ENCODE peak calls at places on chromosomes 7 and 10, in six cellular contexts. I is hepatocyte, Z is suprapubic skin, Q is ascending aorta, M is PC-9, G is heart right ventricle. L is an unnamed sample.

GRCh38 chr7:47326808-47327207 is 255.1 kb downstream of the TNS3 start:
- DNase-seq in I (peak; percentile 71), Z (no peak), Q (no peak), M (no peak), G (peak; percentile 54), L (peak; percentile 81)

GRCh38 chr7:38563736-38564135 is 67.4 kb downstream of the AMPH start:
- DNase-seq in I (no peak), Z (no peak), Q (no peak), M (no peak), G (no peak), L (no peak)

GRCh38 chr10:74585231-74586087 is 240.9 kb upstream of the KAT6B start:
- DNase-seq in I (no peak), Z (no peak), Q (peak; percentile 60), M (no peak), G (no peak), L (peak; percentile 12)

GRCh38 chr7:102991540-102992214 is 78.9 kb downstream of the LRRC17 start:
- DNase-seq in I (peak; percentile 60), Z (no peak), Q (peak; percentile 84), M (peak; percentile 89), G (no peak), L (peak; percentile 86)

GRCh38 chr10:130220251-130221185 is 84.3 kb downstream of the GLRX3 start:
- DNase-seq in I (no peak), Z (peak; percentile 57), Q (peak; percentile 54), M (no peak), G (no peak), L (no peak)

GRCh38 chr7:113200281-113200680 is 81.9 kb upstream of the SMIM30 start:
- DNase-seq in I (no peak), Z (no peak), Q (no peak), M (no peak), G (no peak), L (no peak)

GRCh38 chr7:2606539-2606936 is 25.2 kb upstream of the TTYH3 start:
- DNase-seq in I (no peak), Z (no peak), Q (no peak), M (no peak), G (peak; percentile 53), L (no peak)

GRCh38 chr10:113226404-113226803 is 276.4 kb downstream of the TCF7L2 start:
- DNase-seq in I (no peak), Z (no peak), Q (peak; percentile 37), M (no peak), G (no peak), L (no peak)

GRCh38 chr10:128463991-128464755 is 337.9 kb upstream of the MKI67 start:
- DNase-seq in I (peak; percentile 77), Z (peak; percentile 88), Q (peak; percentile 80), M (no peak), G (no peak), L (peak; percentile 47)

GRCh38 chr7:956031-956430 is 1.6 kb upstream of the ADAP1 start:
- DNase-seq in I (no peak), Z (no peak), Q (peak; percentile 50), M (no peak), G (no peak), L (no peak)

GRCh38 chr10:29007748-29008610 is 280.9 kb upstream of the LYZL1 start:
- DNase-seq in I (peak; percentile 58), Z (no peak), Q (no peak), M (no peak), G (no peak), L (no peak)

GRCh38 chr7:41999736-42000283 is 237.2 kb downstream of the GLI3 start:
- DNase-seq in I (no peak), Z (no peak), Q (no peak), M (no peak), G (no peak), L (no peak)

GRCh38 chr7:137084607-137085380 is 216.3 kb downstream of the CHRM2 start:
- DNase-seq in I (no peak), Z (no peak), Q (no peak), M (no peak), G (no peak), L (peak; percentile 15)

GRCh38 chr10:30782543-30783461 is 153.2 kb upstream of the LYZL2 start:
- DNase-seq in I (no peak), Z (no peak), Q (no peak), M (no peak), G (no peak), L (peak; percentile 76)

GRCh38 chr7:132656846-132657776 is 80.8 kb upstream of the PLXNA4 start:
- DNase-seq in I (no peak), Z (no peak), Q (no peak), M (no peak), G (no peak), L (no peak)

GRCh38 chr10:116470071-116470470 is 42.4 kb downstream of the PNLIPRP3 start:
- DNase-seq in I (peak; percentile 14), Z (no peak), Q (no peak), M (no peak), G (no peak), L (no peak)

GRCh38 chr7:102843850-102844249 is 69.0 kb upstream of the LRRC17 start:
- DNase-seq in I (no peak), Z (no peak), Q (no peak), M (no peak), G (no peak), L (no peak)

GRCh38 chr10:89269822-89270483 is 18.4 kb upstream of the LIPA start:
- DNase-seq in I (peak; percentile 24), Z (no peak), Q (no peak), M (no peak), G (no peak), L (peak; percentile 30)

GRCh38 chr10:120977892-120978291 is 126.7 kb downstream of the WDR11 start:
- DNase-seq in I (peak; percentile 52), Z (no peak), Q (no peak), M (no peak), G (no peak), L (no peak)

GRCh38 chr10:104937528-104937927 is 296.4 kb downstream of the SORCS3 start:
- DNase-seq in I (no peak), Z (no peak), Q (no peak), M (no peak), G (no peak), L (peak; percentile 92)

GRCh38 chr10:126075009-126075408 is 178.6 kb downstream of the FANK1 start:
- DNase-seq in I (no peak), Z (no peak), Q (no peak), M (peak; percentile 80), G (no peak), L (no peak)

GRCh38 chr10:78921906-78922305 is 146.9 kb upstream of the ZMIZ1 start:
- DNase-seq in I (no peak), Z (no peak), Q (no peak), M (no peak), G (no peak), L (no peak)

GRCh38 chr10:58963101-58963534 is 213.3 kb upstream of the PHYHIPL start:
- DNase-seq in I (peak; percentile 28), Z (no peak), Q (no peak), M (no peak), G (no peak), L (no peak)

DNA sequence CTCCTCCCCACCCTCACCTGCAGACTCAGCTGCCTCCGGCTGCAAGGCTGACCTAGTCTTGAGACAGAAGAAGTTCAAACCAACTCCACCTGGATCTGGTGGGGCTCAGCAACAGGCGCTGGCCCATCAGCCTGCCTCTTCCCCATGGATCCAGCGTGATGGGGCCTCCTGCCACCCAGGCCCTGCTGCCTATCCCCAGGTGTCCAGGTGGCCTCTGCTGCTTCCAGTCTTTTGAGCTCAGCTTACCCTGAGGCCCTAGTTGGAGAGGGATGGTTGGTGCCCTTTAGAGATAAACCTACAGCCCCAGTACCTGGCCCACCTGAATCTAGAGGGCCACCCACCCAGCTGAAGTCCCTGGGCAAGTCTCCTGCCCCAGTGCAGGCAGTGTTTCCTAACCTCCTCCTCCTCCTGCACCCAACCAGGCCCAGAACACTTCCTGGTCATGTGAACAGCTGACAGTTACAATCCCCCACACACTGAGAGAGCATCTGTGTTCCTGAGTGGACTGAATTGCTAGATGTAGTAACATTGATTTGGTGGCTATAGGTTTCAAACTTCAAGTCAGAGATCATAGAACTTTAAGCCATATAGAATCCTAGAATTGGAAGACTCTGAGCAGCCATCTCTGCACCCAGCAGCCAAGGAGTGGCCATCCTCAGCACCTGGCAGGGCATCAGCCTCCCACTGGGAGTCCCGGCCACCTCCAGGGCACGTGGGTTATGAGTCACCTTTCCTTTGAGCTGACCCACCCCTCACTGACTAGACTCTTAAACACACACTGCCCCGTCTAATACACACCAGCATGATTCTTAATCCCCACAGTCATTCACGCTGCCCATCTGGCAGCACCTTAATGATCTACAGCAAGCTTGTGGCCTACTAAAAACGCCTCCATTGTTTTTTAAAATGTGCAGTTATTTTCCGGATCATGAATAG is 51.9 kb downstream of the ALOX5 start:
- DNase-seq in I (no peak), Z (no peak), Q (no peak), M (peak; percentile 75), G (no peak), L (no peak)
- TF ChIP-seq CTCF in I (no peak), Z (no peak), Q (no peak), M (no peak), G (no peak), L (no peak)

GRCh38 chr10:15368456-15368855 is 2.6 kb downstream of the FAM171A1 start:
- DNase-seq in I (no peak), Z (no peak), Q (no peak), M (no peak), G (no peak), L (no peak)

GRCh38 chr10:15369642-15370211 is 1.4 kb downstream of the FAM171A1 start:
- DNase-seq in I (peak; percentile 30), Z (no peak), Q (no peak), M (no peak), G (peak; percentile 27), L (no peak)

GRCh38 chr10:15367296-15367830 is 3.7 kb downstream of the FAM171A1 start:
- DNase-seq in I (no peak), Z (no peak), Q (no peak), M (no peak), G (no peak), L (no peak)

GRCh38 chr10:15370741-15371701 is at the start of gene FAM171A1:
- DNase-seq in I (peak; percentile 89), Z (no peak), Q (peak; percentile 66), M (no peak), G (peak; percentile 68), L (peak; percentile 58)

DNA sequence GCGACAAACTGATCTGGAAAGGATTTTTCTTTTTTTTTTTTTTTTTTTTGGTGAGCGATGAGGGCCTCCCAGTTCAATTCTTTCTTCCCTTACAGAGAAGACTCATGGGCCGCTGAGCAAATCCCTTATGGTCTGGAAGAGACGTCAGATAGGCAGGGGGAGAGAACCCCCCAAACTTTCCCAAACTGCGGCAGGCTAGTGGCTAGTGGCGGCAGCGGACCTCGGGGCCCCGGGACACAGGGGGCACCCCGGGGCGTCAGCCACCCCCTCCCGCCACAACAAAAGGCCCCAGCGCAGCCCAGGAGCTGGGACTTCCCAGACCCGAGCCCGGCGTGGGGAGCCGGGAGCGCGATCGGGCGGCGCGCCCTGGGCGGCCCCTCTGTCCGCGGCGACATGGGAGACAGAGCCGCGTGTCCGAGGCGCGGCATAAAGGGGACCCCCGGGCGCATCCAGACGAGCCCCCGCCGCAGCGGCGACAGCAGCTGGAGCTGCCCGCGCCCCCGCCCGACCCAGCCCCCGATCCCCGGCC is 813 bp downstream of the FAM171A1 start:
- DNase-seq in I (peak; percentile 60), Z (no peak), Q (no peak), M (no peak), G (peak; percentile 33), L (peak; percentile 23)
- H3K4me3 ChIP-seq in I (peak overlapping the region; percentile 94), Z (peak overlapping the region; percentile 76), Q (peak overlapping the region; percentile 78), M (no peak overlapping the region), G (peak overlapping the region; percentile 73), L (peak overlapping the region; percentile 67)

GRCh38 chr10:17290226-17290625 is 62.2 kb downstream of the VIM start:
- DNase-seq in I (no peak), Z (no peak), Q (no peak), M (peak; percentile 37), G (no peak), L (no peak)
- TF ChIP-seq CTCF in I (peak; percentile 28), Z (no peak), Q (no peak), M (peak; percentile 66), G (peak; percentile 22), L (peak; percentile 23)

GRCh38 chr10:2744547-2745212 is 322.7 kb upstream of the PFKP start:
- DNase-seq in I (no peak), Z (no peak), Q (no peak), M (no peak), G (no peak), L (no peak)
- H3K4me3 ChIP-seq in I (no peak overlapping the region), Z (peak overlapping the region; percentile 10), Q (peak overlapping the region; percentile 32), M (no peak overlapping the region), G (peak overlapping the region; percentile 29), L (no peak overlapping the region)